ENCODE peak calls at places on chromosomes 16 and 17, in ten cellular contexts. O, E, V, D, C, Q, N, Y, S and M are unnamed samples.

GRCh38 chr16:84387021-84387420 is 18.7 kb downstream of the ATP2C2 start:
- DNase-seq in O (no peak), E (no peak), V (no peak), D (no peak), C (no peak), Q (no peak), N (no peak), Y (no peak), S (no peak), M (no peak)

GRCh38 chr16:35735403-35736251 is 2276.2 kb downstream of the TP53TG3F start:
- DNase-seq in O (no peak), E (no peak), V (no peak), D (no peak), C (no peak), Q (no peak), N (peak), Y (no peak), S (no peak), M (no peak)

GRCh38 chr16:19410435-19411153 is 7.1 kb upstream of the TMC5 start:
- DNase-seq in O (no peak), E (peak), V (no peak), D (no peak), C (peak), Q (peak), N (no peak), Y (peak), S (no peak), M (no peak)

GRCh38 chr17:77404812-77405581 is 264.2 kb downstream of the SEC14L1 start:
- DNase-seq in O (peak), E (no peak), V (no peak), D (peak), C (peak), Q (peak), N (no peak), Y (no peak), S (no peak), M (peak)

GRCh38 chr16:4945560-4946502 is 8.9 kb upstream of the PPL start:
- DNase-seq in O (no peak), E (no peak), V (peak), D (no peak), C (no peak), Q (no peak), N (peak), Y (peak), S (peak), M (peak)

GRCh38 chr16:10876799-10877341 is at the start of gene CIITA:
- DNase-seq in O (peak), E (peak), V (no peak), D (peak), C (peak), Q (peak), N (peak), Y (peak), S (peak), M (peak)

GRCh38 chr16:68423771-68424170 is 24.5 kb downstream of the SMPD3 start:
- DNase-seq in O (no peak), E (no peak), V (no peak), D (no peak), C (no peak), Q (no peak), N (no peak), Y (no peak), S (no peak), M (no peak)

GRCh38 chr16:3825940-3826339 is 54.6 kb downstream of the CREBBP start:
- DNase-seq in O (no peak), E (no peak), V (no peak), D (no peak), C (no peak), Q (no peak), N (no peak), Y (no peak), S (no peak), M (no peak)

GRCh38 chr17:72955391-72956140 is 136.9 kb downstream of the SLC39A11 start:
- DNase-seq in O (no peak), E (no peak), V (no peak), D (no peak), C (no peak), Q (no peak), N (no peak), Y (no peak), S (no peak), M (no peak)
- H3K4me3 ChIP-seq in O (no peak), E (no peak), V (no peak), D (no peak), C (no peak), Q (no peak), N (no peak), Y (no peak), S (no peak), M (no peak)

GRCh38 chr16:2056077-2056476 is 8.3 kb downstream of the TSC2 start:
- DNase-seq in O (no peak), E (peak), V (no peak), D (no peak), C (no peak), Q (no peak), N (no peak), Y (no peak), S (no peak), M (no peak)
- TF ChIP-seq CTCF in O (no peak), E (peak), V (no peak), D (peak), C (no peak), Q (no peak), N (no peak), Y (peak), S (no peak), M (peak)

GRCh38 chr16:86240716-86241363 is 269.5 kb upstream of the FOXF1 start:
- DNase-seq in O (peak), E (no peak), V (no peak), D (no peak), C (no peak), Q (no peak), N (peak), Y (no peak), S (peak), M (no peak)
- H3K4me3 ChIP-seq in O (no peak), E (no peak), V (no peak), D (no peak), C (no peak), Q (no peak), N (no peak), Y (no peak), S (no peak), M (no peak)

GRCh38 chr17:73813201-73813600 is 169.0 kb upstream of the SDK2 start:
- DNase-seq in O (no peak), E (no peak), V (no peak), D (no peak), C (no peak), Q (no peak), N (no peak), Y (no peak), S (no peak), M (no peak)
- TF ChIP-seq CTCF in O (no peak), E (no peak), V (no peak), D (no peak), C (no peak), Q (no peak), N (no peak), Y (no peak), S (no peak), M (no peak)